ENCODE peak calls at places on chromosomes 2 and 18, in seven cellular contexts. D is fibroblast of the aortic adventitia, J is EL, L is left cardiac atrium, O is upper lobe of right lung, Z is non-pigmented ciliary epithelial cell, X is Peyer's patch. F is an unnamed sample.

GRCh38 chr2:73408198-73408597 is 22.6 kb downstream of the ALMS1 start:
- DNase-seq in D (no peak), J (no peak), L (no peak), O (no peak), Z (no peak), X (no peak), F (no peak)

GRCh38 chr2:128036748-128037607 is 9.1 kb upstream of the SAP130 start:
- DNase-seq in D (no peak), J (no peak), L (no peak), O (no peak), Z (no peak), X (no peak), F (no peak)

GRCh38 chr2:221570321-221571107 is 1.6 kb downstream of the EPHA4 start:
- DNase-seq in D (peak; percentile 8), J (peak; percentile 37), L (peak; percentile 26), O (no peak), Z (no peak), X (no peak), F (no peak)

GRCh38 chr2:222445226-222445625 is 20.9 kb downstream of the SGPP2 start:
- DNase-seq in D (no peak), J (peak; percentile 20), L (no peak), O (no peak), Z (no peak), X (no peak), F (no peak)

GRCh38 chr2:25290811-25291510 is 50.8 kb downstream of the DNMT3A start:
- DNase-seq in D (no peak), J (no peak), L (no peak), O (no peak), Z (no peak), X (no peak), F (no peak)

GRCh38 chr2:43131890-43132522 is 94.4 kb downstream of the ZFP36L2 start:
- DNase-seq in D (no peak), J (no peak), L (no peak), O (no peak), Z (no peak), X (peak; percentile 56), F (no peak)

GRCh38 chr2:235654115-235654514 is 160.3 kb downstream of the AGAP1 start:
- DNase-seq in D (peak; percentile 41), J (peak; percentile 49), L (no peak), O (no peak), Z (peak; percentile 31), X (no peak), F (no peak)

GRCh38 chr2:231395188-231396057 is at the start of gene B3GNT7:
- DNase-seq in D (no peak), J (no peak), L (no peak), O (peak; percentile 78), Z (no peak), X (peak; percentile 80), F (no peak)

GRCh38 chr2:88563134-88563533 is 64.1 kb downstream of the EIF2AK3 start:
- DNase-seq in D (peak; percentile 43), J (no peak), L (no peak), O (no peak), Z (no peak), X (no peak), F (no peak)

GRCh38 chr2:43104106-43104505 is 122.3 kb downstream of the ZFP36L2 start:
- DNase-seq in D (no peak), J (no peak), L (no peak), O (no peak), Z (no peak), X (no peak), F (no peak)

GRCh38 chr2:71154798-71155197 is 24.4 kb downstream of the MPHOSPH10 start:
- DNase-seq in D (no peak), J (peak; percentile 13), L (no peak), O (no peak), Z (no peak), X (no peak), F (no peak)

GRCh38 chr2:29895296-29895695 is 26.1 kb downstream of the ALK start:
- DNase-seq in D (no peak), J (no peak), L (no peak), O (no peak), Z (no peak), X (no peak), F (no peak)

GRCh38 chr2:162232027-162232426 is 11.2 kb downstream of the FAP start:
- DNase-seq in D (no peak), J (no peak), L (no peak), O (no peak), Z (no peak), X (no peak), F (no peak)

GRCh38 chr2:155223781-155224406 is 525.4 kb downstream of the KCNJ3 start:
- DNase-seq in D (no peak), J (peak; percentile 0), L (no peak), O (no peak), Z (no peak), X (no peak), F (no peak)

GRCh38 chr18:32368170-32368569 is 102.5 kb downstream of the GAREM1 start:
- DNase-seq in D (no peak), J (no peak), L (no peak), O (no peak), Z (no peak), X (no peak), F (no peak)

GRCh38 chr2:27051902-27052645 is 606 bp downstream of the AGBL5 start:
- DNase-seq in D (no peak), J (no peak), L (peak; percentile 62), O (peak; percentile 82), Z (no peak), X (no peak), F (peak; percentile 79)

GRCh38 chr2:30271300-30271699 is 40.0 kb downstream of the LBH start:
- DNase-seq in D (no peak), J (no peak), L (no peak), O (no peak), Z (no peak), X (no peak), F (no peak)

GRCh38 chr18:34543356-34543755 is 166.7 kb upstream of the DTNA start:
- DNase-seq in D (no peak), J (no peak), L (no peak), O (no peak), Z (no peak), X (no peak), F (no peak)

GRCh38 chr2:129767987-129768386 is 211.5 kb upstream of the RAB6C start:
- DNase-seq in D (no peak), J (no peak), L (no peak), O (no peak), Z (no peak), X (no peak), F (no peak)

GRCh38 chr2:227325824-227326195 is 759 bp downstream of the MFF start:
- DNase-seq in D (peak; percentile 55), J (peak; percentile 62), L (peak; percentile 22), O (peak; percentile 66), Z (no peak), X (peak; percentile 63), F (peak; percentile 58)

GRCh38 chr2:65456074-65456473 is 23.7 kb upstream of the SPRED2 start:
- DNase-seq in D (peak; percentile 28), J (peak; percentile 74), L (no peak), O (no peak), Z (peak; percentile 72), X (no peak), F (no peak)

GRCh38 chr2:157874997-157875719 is 972 bp downstream of the ACVR1 start:
- DNase-seq in D (peak; percentile 93), J (peak; percentile 90), L (peak; percentile 42), O (peak; percentile 70), Z (peak; percentile 63), X (no peak), F (peak; percentile 68)

GRCh38 chr2:196967126-196967525 is 40.6 kb upstream of the PGAP1 start:
- DNase-seq in D (peak; percentile 56), J (no peak), L (no peak), O (no peak), Z (no peak), X (no peak), F (no peak)

GRCh38 chr2:75503048-75503607 is 57.6 kb downstream of the EVA1A start:
- DNase-seq in D (peak; percentile 58), J (peak; percentile 94), L (no peak), O (no peak), Z (peak; percentile 90), X (no peak), F (no peak)

GRCh38 chr18:46071894-46072867 is at the start of gene PSTPIP2:
- DNase-seq in D (peak; percentile 57), J (peak; percentile 68), L (peak; percentile 73), O (peak; percentile 90), Z (no peak), X (peak; percentile 80), F (peak; percentile 81)

GRCh38 chr2:203982276-203982675 is 45.7 kb downstream of the ICOS start:
- DNase-seq in D (no peak), J (no peak), L (no peak), O (no peak), Z (no peak), X (no peak), F (no peak)

GRCh38 chr2:99488587-99488998 is 1.2 kb downstream of the REV1 start:
- DNase-seq in D (peak; percentile 42), J (peak; percentile 40), L (no peak), O (no peak), Z (no peak), X (no peak), F (no peak)

F was measured in sciatic nerve.